ENCODE peak calls at places on chromosome 5, in six cellular contexts. X is GM12878, U is stomach, E is sigmoid colon, J is H1, O is transverse colon. A is an unnamed sample.

GRCh38 chr5:111075520-111075919 is 4.0 kb downstream of the TSLP start:
- DNase-seq in O (no peak), J (no peak), X (no peak), U (no peak), E (no peak), A (no peak)

GRCh38 chr5:13591621-13592020 is 352.9 kb downstream of the DNAH5 start:
- DNase-seq in O (no peak), E (no peak), U (no peak), X (no peak), J (no peak), A (no peak)

GRCh38 chr5:51433052-51433710 is 49.9 kb downstream of the ISL1 start:
- DNase-seq in U (no peak), J (no peak), O (no peak), E (no peak), X (no peak), A (no peak)

GRCh38 chr5:66793049-66793448 is 196.9 kb downstream of the MAST4 start:
- DNase-seq in X (no peak), E (no peak), J (no peak), O (no peak), U (no peak), A (no peak)

GRCh38 chr5:146620031-146620662 is 104.2 kb upstream of the GPR151 start:
- DNase-seq in J (no peak), E (no peak), O (no peak), X (no peak), U (no peak), A (no peak)

GRCh38 chr5:164679461-164679860 is 1174.0 kb downstream of the MAT2B start:
- DNase-seq in U (no peak), J (no peak), O (no peak), X (no peak), E (no peak), A (no peak)

GRCh38 chr5:83586874-83587776 is 115.6 kb downstream of the VCAN start:
- DNase-seq in X (no peak), U (no peak), J (no peak), O (no peak), E (no peak), A (no peak)

GRCh38 chr5:96926275-96926674 is 9.6 kb upstream of the LNPEP start:
- DNase-seq in X (no peak), U (no peak), O (no peak), J (no peak), E (no peak), A (no peak)

GRCh38 chr5:152246401-152246800 is 158.7 kb downstream of the NMUR2 start:
- DNase-seq in U (peak), X (no peak), O (no peak), J (no peak), E (no peak), A (no peak)

GRCh38 chr5:22465616-22466015 is 387.5 kb downstream of the CDH12 start:
- DNase-seq in X (no peak), J (no peak), O (no peak), U (no peak), E (no peak), A (no peak)

GRCh38 chr5:83285661-83286398 is 185.7 kb upstream of the VCAN start:
- DNase-seq in X (no peak), E (no peak), O (no peak), J (no peak), U (no peak), A (no peak)

GRCh38 chr5:75837258-75837841 is 120.1 kb upstream of the POC5 start:
- DNase-seq in U (no peak), X (peak), E (no peak), O (no peak), J (no peak), A (no peak)

GRCh38 chr5:56309262-56309826 is 76.2 kb upstream of the ANKRD55 start:
- DNase-seq in J (no peak), O (no peak), E (no peak), X (no peak), U (no peak), A (no peak)

GRCh38 chr5:22109315-22109714 is 743.8 kb downstream of the CDH12 start:
- DNase-seq in U (no peak), E (no peak), J (no peak), O (no peak), X (no peak), A (no peak)

GRCh38 chr5:86493777-86494176 is 124.0 kb upstream of the COX7C start:
- DNase-seq in O (no peak), J (no peak), E (no peak), U (no peak), X (no peak), A (no peak)

GRCh38 chr5:133163839-133164238 is 112.0 kb downstream of the HSPA4 start:
- DNase-seq in J (no peak), U (no peak), O (no peak), X (no peak), E (no peak), A (no peak)

GRCh38 chr5:133930061-133930823 is 38.2 kb downstream of the C5orf15 start:
- DNase-seq in U (no peak), O (peak), E (no peak), J (no peak), X (no peak), A (no peak)

GRCh38 chr5:19496056-19496455 is 491.9 kb downstream of the CDH18 start:
- DNase-seq in J (no peak), X (no peak), U (no peak), E (no peak), O (no peak), A (no peak)

GRCh38 chr5:172420215-172420934 is 34.0 kb downstream of the SH3PXD2B start:
- DNase-seq in J (no peak), X (no peak), E (peak), U (peak), O (peak), A (peak)

GRCh38 chr5:10655041-10655685 is 91.3 kb downstream of the ANKRD33B start:
- DNase-seq in J (no peak), X (no peak), O (no peak), U (peak), E (peak), A (no peak)

GRCh38 chr5:38846379-38846967 is 661 bp downstream of the OSMR start:
- DNase-seq in J (no peak), O (no peak), U (no peak), E (no peak), X (no peak), A (peak)

GRCh38 chr5:115575167-115576070 is 26.9 kb downstream of the TICAM2 start:
- DNase-seq in J (no peak), U (no peak), X (no peak), E (no peak), O (no peak), A (no peak)

GRCh38 chr5:89756955-89757354 is 652.6 kb downstream of the CETN3 start:
- DNase-seq in X (no peak), U (no peak), J (no peak), E (no peak), O (no peak), A (no peak)

GRCh38 chr5:50947892-50948683 is 281.7 kb downstream of the PARP8 start:
- DNase-seq in O (no peak), E (no peak), J (no peak), X (no peak), U (no peak), A (no peak)

GRCh38 chr5:157748740-157749461 is 5.4 kb downstream of the LSM11 start:
- DNase-seq in O (no peak), E (no peak), X (no peak), J (no peak), U (no peak), A (no peak)

GRCh38 chr5:102368392-102368791 is 72.3 kb upstream of the SLCO4C1 start:
- DNase-seq in E (no peak), O (no peak), J (no peak), U (no peak), X (no peak), A (no peak)

GRCh38 chr5:169788168-169788567 is 151.1 kb downstream of the DOCK2 start:
- DNase-seq in X (no peak), U (no peak), O (no peak), E (no peak), J (no peak), A (no peak)

GRCh38 chr5:131523500-131524185 is 111.4 kb downstream of the RAPGEF6 start:
- DNase-seq in E (no peak), O (no peak), U (no peak), X (no peak), J (no peak), A (no peak)

GRCh38 chr5:151784141-151784540 is 12.4 kb downstream of the G3BP1 start:
- DNase-seq in O (no peak), E (no peak), X (no peak), U (no peak), J (no peak), A (no peak)

GRCh38 chr5:14004598-14005394 is 60.3 kb upstream of the DNAH5 start:
- DNase-seq in U (no peak), X (no peak), J (no peak), E (no peak), O (no peak), A (no peak)

GRCh38 chr5:1175015-1175414 is 26.4 kb upstream of the SLC6A19 start:
- DNase-seq in U (no peak), E (no peak), X (no peak), J (no peak), O (no peak), A (no peak)

GRCh38 chr5:68250662-68251298 is 35.2 kb downstream of the PIK3R1 start:
- DNase-seq in U (no peak), O (no peak), X (no peak), J (no peak), E (no peak), A (no peak)

GRCh38 chr5:68251386-68251785 is 35.8 kb downstream of the PIK3R1 start:
- DNase-seq in X (no peak), O (no peak), J (no peak), E (peak), U (no peak), A (no peak)

GRCh38 chr5:68251804-68252648 is 36.5 kb downstream of the PIK3R1 start:
- DNase-seq in E (peak), U (no peak), J (no peak), O (peak), X (no peak), A (no peak)

GRCh38 chr5:68253612-68254341 is 38.2 kb downstream of the PIK3R1 start:
- DNase-seq in U (no peak), X (no peak), O (no peak), J (no peak), E (no peak), A (no peak)

GRCh38 chr5:68252678-68253520 is 37.3 kb downstream of the PIK3R1 start:
- DNase-seq in E (peak), J (peak), O (peak), U (peak), X (no peak), A (no peak)
- TF ChIP-seq POLR2AphosphoS5 in E (peak), J (no peak), O (no peak), U (peak), X (no peak), A (no peak)

DNA sequence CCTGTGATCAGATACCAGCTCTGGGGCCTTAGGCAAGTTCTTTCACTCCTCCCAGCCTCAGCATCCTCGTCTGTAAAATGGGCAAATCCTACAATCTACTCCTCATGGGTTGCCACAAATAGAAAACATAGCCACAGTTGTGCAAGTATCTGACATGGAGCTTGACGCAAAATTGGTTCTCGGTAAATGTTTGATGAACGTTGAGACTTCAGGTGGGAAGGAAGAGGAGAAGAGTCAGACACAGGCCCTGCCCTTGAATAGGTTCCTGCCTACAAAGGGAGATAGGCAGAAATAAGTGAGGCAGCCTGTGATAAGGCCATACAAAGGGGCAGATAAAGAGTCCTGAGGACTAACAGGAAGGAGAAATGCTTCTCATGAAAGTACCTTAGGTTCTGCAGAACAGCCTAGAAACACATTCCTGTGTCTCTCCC is 26.1 kb upstream of the CPEB4 start:
- DNase-seq in U (no peak), O (no peak), J (no peak), E (no peak), X (no peak), A (no peak)
- TF ChIP-seq EP300 in U (no peak), O (no peak), J (no peak), E (no peak), X (no peak), A (no peak)

GRCh38 chr5:142106061-142106460 is 2.5 kb upstream of the NDFIP1 start:
- DNase-seq in X (no peak), O (peak), E (peak), J (no peak), U (no peak), A (no peak)
- TF ChIP-seq POLR2AphosphoS5 in X (no peak), O (no peak), E (peak), J (no peak), U (no peak), A (no peak)

DNA sequence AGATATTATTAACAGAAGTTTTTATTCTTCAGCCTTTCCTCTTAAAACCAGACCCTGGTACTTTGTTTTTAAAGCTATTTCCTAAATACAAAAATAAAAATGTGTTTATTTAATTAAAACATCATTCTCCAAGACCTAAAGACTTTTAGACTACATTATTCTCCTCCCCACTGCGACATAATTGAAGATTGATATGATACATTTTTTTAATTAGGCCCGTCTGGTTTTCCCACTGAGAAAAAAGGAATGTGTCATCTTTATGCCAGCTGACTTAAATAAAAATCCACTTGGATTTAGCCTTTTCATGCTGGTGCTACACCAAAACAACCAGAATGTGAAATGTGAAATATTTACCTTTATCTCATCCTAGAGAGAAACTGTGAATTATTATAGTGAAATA is 155.5 kb upstream of the PPP1R2B start:
- DNase-seq in E (no peak), J (no peak), O (no peak), U (no peak), X (no peak), A (no peak)
- TF ChIP-seq EP300 in E (no peak), J (no peak), O (no peak), U (no peak), X (no peak), A (no peak)

A was measured in upper lobe of left lung.